ENCODE peak calls at places on chromosomes 7 and 10, in four cellular contexts. One of them, this sample, is unnamed.

GRCh38 chr10:64813391-64813790 is 1292.2 kb downstream of the REEP3 start:
- DNase-seq in stomach: no peak
- DNase-seq in HCT116: no peak
- DNase-seq in A549: no peak
- DNase-seq in this sample: no peak

GRCh38 chr10:126668505-126668904 is 2.0 kb downstream of the C10orf90 start:
- DNase-seq in stomach: no peak
- DNase-seq in HCT116: no peak
- DNase-seq in A549: no peak
- DNase-seq in this sample: no peak

GRCh38 chr7:87513735-87514319 is 38.3 kb upstream of the ABCB4 start:
- DNase-seq in stomach: no peak
- DNase-seq in HCT116: no peak
- DNase-seq in A549: no peak
- DNase-seq in this sample: no peak

GRCh38 chr10:114347191-114347739 is 57.0 kb downstream of the AFAP1L2 start:
- DNase-seq in stomach: no peak
- DNase-seq in HCT116: no peak
- DNase-seq in A549: no peak
- DNase-seq in this sample: no peak

GRCh38 chr7:1665721-1666250 is 4.3 kb upstream of the ELFN1 start:
- DNase-seq in stomach: no peak
- DNase-seq in HCT116: no peak
- DNase-seq in A549: peak; percentile 48
- DNase-seq in this sample: no peak

GRCh38 chr7:30143748-30144251 is 9.0 kb downstream of the MTURN start:
- DNase-seq in stomach: no peak
- DNase-seq in HCT116: no peak
- DNase-seq in A549: no peak
- DNase-seq in this sample: no peak

GRCh38 chr10:130708465-130708864 is 572.3 kb downstream of the GLRX3 start:
- DNase-seq in stomach: no peak
- DNase-seq in HCT116: no peak
- DNase-seq in A549: no peak
- DNase-seq in this sample: no peak

GRCh38 chr7:99132922-99133321 is 11.0 kb downstream of the SMURF1 start:
- DNase-seq in stomach: no peak
- DNase-seq in HCT116: no peak
- DNase-seq in A549: no peak
- DNase-seq in this sample: no peak

GRCh38 chr10:58590152-58590551 is 77.5 kb downstream of the BICC1 start:
- DNase-seq in stomach: no peak
- DNase-seq in HCT116: no peak
- DNase-seq in A549: peak; percentile 84
- DNase-seq in this sample: peak; percentile 96

GRCh38 chr10:72234560-72235095 is 18.6 kb upstream of the ASCC1 start:
- DNase-seq in stomach: peak; percentile 32
- DNase-seq in HCT116: no peak
- DNase-seq in A549: no peak
- DNase-seq in this sample: no peak

GRCh38 chr7:99386584-99387238 is 12.2 kb downstream of the ARPC1B start:
- DNase-seq in stomach: no peak
- DNase-seq in HCT116: no peak
- DNase-seq in A549: peak; percentile 76
- DNase-seq in this sample: no peak

GRCh38 chr7:95718556-95719410 is 53.6 kb upstream of the DYNC1I1 start:
- DNase-seq in stomach: no peak
- DNase-seq in HCT116: peak; percentile 7
- DNase-seq in A549: peak; percentile 30
- DNase-seq in this sample: no peak

DNA sequence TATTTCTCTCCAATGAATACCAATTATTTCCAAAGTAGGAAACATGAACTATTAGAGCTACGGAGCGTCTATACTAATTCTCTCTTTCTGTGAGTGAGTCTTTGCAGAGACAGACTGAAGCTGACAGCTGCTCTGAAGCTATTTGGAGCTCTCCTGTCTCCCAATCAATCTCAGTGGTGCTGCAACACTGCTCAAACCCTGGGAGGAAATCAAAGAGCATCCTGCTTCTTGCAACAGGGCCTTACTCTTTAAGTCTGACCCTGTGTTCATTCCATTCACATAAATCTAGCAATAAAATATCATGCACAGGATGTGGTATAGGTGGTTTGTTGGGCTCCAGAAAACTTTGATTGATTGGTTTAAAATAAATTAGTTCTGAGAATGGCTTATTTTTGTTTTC is 685.7 kb upstream of the IGFBP3 start:
- DNase-seq in stomach: no peak
- DNase-seq in HCT116: no peak
- DNase-seq in A549: no peak
- DNase-seq in this sample: no peak
- H3K4me3 ChIP-seq in stomach: no peak overlapping the region
- H3K4me3 ChIP-seq in HCT116: no peak overlapping the region
- H3K4me3 ChIP-seq in A549: no peak overlapping the region
- H3K4me3 ChIP-seq in this sample: no peak overlapping the region

DNA sequence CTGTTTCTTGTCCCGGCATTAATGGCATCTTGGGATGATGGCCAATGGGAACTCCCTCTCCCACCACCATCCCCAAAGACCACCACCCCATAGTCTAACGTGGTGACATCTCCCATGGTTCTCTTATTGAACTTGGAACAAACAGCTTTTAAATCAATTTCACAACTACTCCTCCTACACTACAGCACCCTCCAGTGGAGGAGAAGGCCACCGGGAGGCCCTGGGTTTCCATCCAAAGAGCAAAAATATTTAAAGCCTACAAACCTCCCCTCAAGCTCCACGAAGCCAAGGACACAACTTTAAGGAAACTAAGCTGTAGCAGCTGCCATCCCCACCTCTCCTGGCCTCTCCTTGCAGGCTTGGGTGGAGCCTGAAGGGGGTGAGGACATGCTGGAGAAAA is 94.1 kb upstream of the LANCL2 start:
- DNase-seq in stomach: no peak
- DNase-seq in HCT116: no peak
- DNase-seq in A549: peak; percentile 16
- DNase-seq in this sample: no peak
- TF ChIP-seq CTCF in stomach: no peak
- TF ChIP-seq CTCF in HCT116: peak; percentile 66
- TF ChIP-seq CTCF in A549: peak; percentile 36
- TF ChIP-seq CTCF in this sample: peak; percentile 53

GRCh38 chr7:148607151-148607661 is 16.6 kb downstream of the C7orf33 start:
- DNase-seq in stomach: no peak
- DNase-seq in HCT116: no peak
- DNase-seq in A549: no peak
- DNase-seq in this sample: no peak
- H3K4me3 ChIP-seq in stomach: no peak overlapping the region
- H3K4me3 ChIP-seq in HCT116: no peak overlapping the region
- H3K4me3 ChIP-seq in A549: no peak overlapping the region
- H3K4me3 ChIP-seq in this sample: no peak overlapping the region

GRCh38 chr7:135510603-135511183 is 791 bp upstream of the CNOT4 start:
- DNase-seq in stomach: no peak
- DNase-seq in HCT116: no peak
- DNase-seq in A549: peak; percentile 57
- DNase-seq in this sample: no peak
- TF ChIP-seq CTCF in stomach: no peak
- TF ChIP-seq CTCF in HCT116: no peak
- TF ChIP-seq CTCF in A549: peak; percentile 21
- TF ChIP-seq CTCF in this sample: no peak

GRCh38 chr10:102645741-102646609 is 1.7 kb downstream of the TRIM8 start:
- DNase-seq in stomach: peak; percentile 84
- DNase-seq in HCT116: peak; percentile 82
- DNase-seq in A549: peak; percentile 70
- DNase-seq in this sample: peak; percentile 96

GRCh38 chr10:102645388-102645740 is 1.1 kb downstream of the TRIM8 start:
- DNase-seq in stomach: peak; percentile 88
- DNase-seq in HCT116: peak; percentile 39
- DNase-seq in A549: peak; percentile 74
- DNase-seq in this sample: no peak

GRCh38 chr10:102648269-102648888 is 4.1 kb downstream of the TRIM8 start:
- DNase-seq in stomach: no peak
- DNase-seq in HCT116: no peak
- DNase-seq in A549: no peak
- DNase-seq in this sample: no peak

GRCh38 chr10:102647433-102648268 is 3.4 kb downstream of the TRIM8 start:
- DNase-seq in stomach: no peak
- DNase-seq in HCT116: no peak
- DNase-seq in A549: no peak
- DNase-seq in this sample: no peak

GRCh38 chr10:102646610-102647432 is 2.5 kb downstream of the TRIM8 start:
- DNase-seq in stomach: peak; percentile 32
- DNase-seq in HCT116: peak; percentile 32
- DNase-seq in A549: no peak
- DNase-seq in this sample: no peak
- H3K4me3 ChIP-seq in stomach: peak overlapping the region; percentile 94
- H3K4me3 ChIP-seq in HCT116: peak overlapping the region; percentile 79
- H3K4me3 ChIP-seq in A549: peak overlapping the region; percentile 94
- H3K4me3 ChIP-seq in this sample: peak overlapping the region; percentile 95

DNA sequence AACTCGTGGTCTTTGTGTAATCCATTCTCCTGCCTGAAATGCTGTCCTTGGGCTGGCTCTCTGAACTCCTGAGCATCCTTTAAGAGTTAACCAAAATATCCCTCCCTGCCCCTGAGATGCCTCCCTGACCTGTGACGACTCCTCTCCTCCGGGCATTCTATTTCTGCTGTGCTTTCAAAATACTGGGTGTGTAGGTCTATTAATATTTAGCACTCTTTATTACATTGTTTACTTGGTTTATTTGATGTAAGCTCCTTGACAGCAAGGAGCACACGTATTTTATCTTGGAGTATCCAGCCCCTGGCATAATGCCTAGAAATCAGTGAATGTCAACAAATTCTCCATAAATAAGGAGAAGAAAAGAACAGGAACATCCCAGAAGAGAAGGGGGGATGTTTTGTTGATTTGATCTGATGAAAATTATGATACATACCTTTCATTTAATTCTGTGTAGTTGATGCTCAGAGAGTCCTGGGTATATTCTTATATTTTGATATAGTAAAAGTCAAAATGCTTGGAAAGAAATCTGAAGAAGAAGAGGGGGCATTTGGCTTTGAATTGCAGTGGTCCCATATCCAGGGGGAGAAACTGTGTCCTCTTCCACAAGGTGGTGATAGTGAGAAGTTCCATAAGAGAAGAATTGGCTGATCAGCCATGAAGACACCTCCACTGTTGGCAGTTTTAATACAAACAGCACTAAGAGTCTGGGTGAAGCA is 107.7 kb upstream of the MPP7 start:
- DNase-seq in stomach: no peak
- DNase-seq in HCT116: no peak
- DNase-seq in A549: peak; percentile 65
- DNase-seq in this sample: no peak
- TF ChIP-seq CTCF in stomach: no peak
- TF ChIP-seq CTCF in HCT116: peak; percentile 45
- TF ChIP-seq CTCF in A549: no peak
- TF ChIP-seq CTCF in this sample: peak; percentile 34

DNA sequence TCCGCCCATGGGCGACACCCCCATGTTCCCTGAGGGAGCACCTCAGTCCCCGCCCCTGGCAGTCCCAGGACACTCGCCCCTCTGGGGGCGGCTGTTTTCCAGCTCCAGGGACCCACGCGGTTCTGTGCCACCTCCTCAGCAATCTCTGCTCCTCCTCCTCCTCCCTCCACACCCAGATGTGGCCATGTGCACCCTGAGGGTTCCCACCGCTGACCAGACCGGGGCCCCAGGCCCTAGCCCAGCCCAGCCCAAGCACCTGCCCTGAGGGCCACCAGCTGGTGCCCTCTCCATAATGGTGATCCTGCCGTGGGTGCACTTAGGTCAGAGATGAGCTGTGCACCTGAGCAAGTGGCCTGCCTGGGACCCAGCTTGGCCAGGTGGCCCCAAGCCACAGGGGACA is 25.1 kb downstream of the AP5Z1 start:
- DNase-seq in stomach: no peak
- DNase-seq in HCT116: no peak
- DNase-seq in A549: no peak
- DNase-seq in this sample: no peak
- H3K4me3 ChIP-seq in stomach: no peak overlapping the region
- H3K4me3 ChIP-seq in HCT116: no peak overlapping the region
- H3K4me3 ChIP-seq in A549: no peak overlapping the region
- H3K4me3 ChIP-seq in this sample: no peak overlapping the region

DNA sequence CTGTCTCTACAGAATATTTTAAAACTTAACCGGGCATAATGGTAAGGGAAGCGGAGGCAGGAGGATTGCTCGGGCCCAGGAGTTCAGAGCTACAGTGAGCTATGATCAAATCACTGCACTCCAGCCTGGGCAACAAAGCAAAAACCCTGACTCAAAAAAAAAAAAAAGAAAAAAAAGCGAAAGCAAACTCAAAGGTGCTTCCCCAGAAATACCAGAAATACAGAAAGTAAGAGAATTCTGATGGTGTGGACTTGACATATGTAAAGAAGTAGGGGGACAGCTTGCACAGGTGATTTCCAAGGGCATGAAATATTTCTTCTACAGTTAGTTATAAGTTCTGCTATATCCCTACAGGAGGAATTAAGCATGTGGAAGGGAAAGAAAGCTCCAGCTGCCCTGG is 69.7 kb upstream of the APBB1IP start:
- DNase-seq in stomach: no peak
- DNase-seq in HCT116: no peak
- DNase-seq in A549: no peak
- DNase-seq in this sample: no peak
- TF ChIP-seq CTCF in stomach: no peak
- TF ChIP-seq CTCF in HCT116: no peak
- TF ChIP-seq CTCF in A549: no peak
- TF ChIP-seq CTCF in this sample: no peak

GRCh38 chr10:96695366-96695765 is 24.9 kb downstream of the PIK3AP1 start:
- DNase-seq in stomach: no peak
- DNase-seq in HCT116: no peak
- DNase-seq in A549: no peak
- DNase-seq in this sample: no peak

GRCh38 chr10:96695975-96696634 is 24.2 kb downstream of the PIK3AP1 start:
- DNase-seq in stomach: no peak
- DNase-seq in HCT116: no peak
- DNase-seq in A549: no peak
- DNase-seq in this sample: no peak

GRCh38 chr10:96699613-96700012 is 20.7 kb downstream of the PIK3AP1 start:
- DNase-seq in stomach: no peak
- DNase-seq in HCT116: no peak
- DNase-seq in A549: no peak
- DNase-seq in this sample: no peak

GRCh38 chr10:96697438-96697837 is 22.9 kb downstream of the PIK3AP1 start:
- DNase-seq in stomach: no peak
- DNase-seq in HCT116: no peak
- DNase-seq in A549: no peak
- DNase-seq in this sample: no peak

DNA sequence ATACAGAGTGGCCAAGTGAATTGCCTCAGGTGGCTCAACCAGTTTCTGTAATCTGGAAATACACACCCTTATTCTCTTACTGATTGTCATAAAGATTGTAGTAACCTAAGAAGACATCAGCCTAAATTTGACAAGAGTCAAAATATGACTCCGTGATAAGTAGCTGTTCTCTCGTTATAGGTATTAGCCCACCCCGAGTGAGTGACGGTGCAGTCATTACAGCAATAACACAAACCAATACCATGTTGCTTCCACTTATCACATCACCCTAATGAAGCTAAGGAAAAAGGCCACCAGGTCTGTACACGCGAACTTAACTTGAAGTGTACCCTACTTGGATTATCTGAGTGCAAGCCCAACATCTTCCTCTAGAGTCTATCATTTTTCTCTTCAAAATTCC is 23.3 kb downstream of the PIK3AP1 start:
- DNase-seq in stomach: no peak
- DNase-seq in HCT116: no peak
- DNase-seq in A549: no peak
- DNase-seq in this sample: no peak
- H3K4me3 ChIP-seq in stomach: no peak overlapping the region
- H3K4me3 ChIP-seq in HCT116: no peak overlapping the region
- H3K4me3 ChIP-seq in A549: no peak overlapping the region
- H3K4me3 ChIP-seq in this sample: no peak overlapping the region

This sample was measured in HFF-Myc.